ENCODE peak calls at places on chromosome 1, in seven cellular contexts. B, D, Y, U, W, K and J are unnamed samples.

GRCh38 chr1:6208723-6209660 is 3.1 kb downstream of the RNF207 start:
- DNase-seq in B (no peak), D (peak), Y (no peak), U (no peak), W (peak), K (peak), J (peak)

GRCh38 chr1:93605812-93606512 is 75.7 kb downstream of the BCAR3 start:
- DNase-seq in B (no peak), D (no peak), Y (peak), U (peak), W (no peak), K (no peak), J (no peak)

GRCh38 chr1:218683224-218683623 is 338.1 kb downstream of the TGFB2 start:
- DNase-seq in B (no peak), D (no peak), Y (no peak), U (no peak), W (no peak), K (no peak), J (no peak)

GRCh38 chr1:226784081-226785049 is 45.3 kb upstream of the ITPKB start:
- DNase-seq in B (no peak), D (no peak), Y (no peak), U (no peak), W (peak), K (no peak), J (no peak)

GRCh38 chr1:47568763-47569162 is 130.9 kb downstream of the FOXD2 start:
- DNase-seq in B (no peak), D (no peak), Y (no peak), U (no peak), W (no peak), K (no peak), J (no peak)

GRCh38 chr1:87852410-87853202 is 523.9 kb downstream of the LMO4 start:
- DNase-seq in B (no peak), D (no peak), Y (no peak), U (no peak), W (no peak), K (no peak), J (no peak)

GRCh38 chr1:205107327-205107726 is 14.5 kb downstream of the RBBP5 start:
- DNase-seq in B (no peak), D (no peak), Y (no peak), U (no peak), W (no peak), K (no peak), J (no peak)

GRCh38 chr1:205983925-205984725 is 19.1 kb downstream of the RAB7B start:
- DNase-seq in B (no peak), D (peak), Y (no peak), U (peak), W (peak), K (peak), J (peak)

GRCh38 chr1:21510113-21510493 is 880 bp downstream of the ALPL start:
- DNase-seq in B (no peak), D (no peak), Y (no peak), U (no peak), W (peak), K (peak), J (no peak)

GRCh38 chr1:160779662-160780397 is 16.1 kb upstream of the LY9 start:
- DNase-seq in B (no peak), D (no peak), Y (no peak), U (no peak), W (peak), K (peak), J (peak)
- TF ChIP-seq CTCF in B (peak), D (peak), Y (peak), U (peak), W (peak), K (peak), J (peak)

GRCh38 chr1:156384007-156384406 is 15.0 kb downstream of the RHBG start:
- DNase-seq in B (no peak), D (no peak), Y (no peak), U (no peak), W (no peak), K (no peak), J (no peak)

GRCh38 chr1:156386949-156387898 is 18.2 kb downstream of the RHBG start:
- DNase-seq in B (no peak), D (no peak), Y (no peak), U (no peak), W (no peak), K (no peak), J (no peak)

GRCh38 chr1:156386134-156386901 is 17.3 kb downstream of the RHBG start:
- DNase-seq in B (no peak), D (no peak), Y (no peak), U (no peak), W (no peak), K (no peak), J (no peak)

GRCh38 chr1:156384658-156385057 is 15.6 kb downstream of the RHBG start:
- DNase-seq in B (no peak), D (no peak), Y (no peak), U (no peak), W (no peak), K (no peak), J (no peak)

DNA sequence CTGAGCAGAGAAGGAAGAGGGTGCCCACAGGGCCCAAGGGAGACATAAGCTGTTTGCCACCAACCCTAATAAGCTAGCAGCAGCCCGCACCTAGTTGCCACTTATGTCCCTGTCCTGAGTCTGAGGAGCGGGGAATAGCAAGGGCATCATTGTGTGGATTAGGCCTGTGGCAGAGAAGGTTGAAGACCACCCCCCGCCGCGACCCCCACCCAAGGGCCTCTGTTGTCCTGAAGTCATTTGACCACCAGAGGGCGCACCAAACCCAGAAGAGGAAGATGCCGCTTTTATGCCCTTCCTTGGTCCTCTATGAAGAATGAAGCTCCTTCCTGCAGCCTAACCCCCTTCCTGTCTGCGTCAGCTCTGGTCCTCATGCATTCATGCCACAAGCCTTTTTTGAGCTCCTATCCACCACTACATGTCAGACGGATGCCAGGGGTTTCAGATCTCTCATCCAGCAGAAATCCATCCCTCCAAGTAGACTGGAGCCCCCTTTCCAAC is 16.6 kb downstream of the RHBG start:
- DNase-seq in B (no peak), D (peak), Y (peak), U (peak), W (peak), K (peak), J (peak)
- TF ChIP-seq CTCF in B (peak), D (peak), Y (peak), U (peak), W (peak), K (peak), J (peak)

GRCh38 chr1:28552482-28553228 is at the start of gene TRNAU1AP:
- DNase-seq in B (peak), D (peak), Y (peak), U (peak), W (peak), K (peak), J (peak)
- TF ChIP-seq CTCF in B (no peak), D (no peak), Y (no peak), U (no peak), W (no peak), K (peak), J (no peak)

GRCh38 chr1:109201123-109201703 is 12.5 kb upstream of the SARS1 start:
- DNase-seq in B (no peak), D (peak), Y (peak), U (peak), W (peak), K (peak), J (peak)
- TF ChIP-seq CTCF in B (no peak), D (peak), Y (peak), U (peak), W (peak), K (peak), J (peak)

DNA sequence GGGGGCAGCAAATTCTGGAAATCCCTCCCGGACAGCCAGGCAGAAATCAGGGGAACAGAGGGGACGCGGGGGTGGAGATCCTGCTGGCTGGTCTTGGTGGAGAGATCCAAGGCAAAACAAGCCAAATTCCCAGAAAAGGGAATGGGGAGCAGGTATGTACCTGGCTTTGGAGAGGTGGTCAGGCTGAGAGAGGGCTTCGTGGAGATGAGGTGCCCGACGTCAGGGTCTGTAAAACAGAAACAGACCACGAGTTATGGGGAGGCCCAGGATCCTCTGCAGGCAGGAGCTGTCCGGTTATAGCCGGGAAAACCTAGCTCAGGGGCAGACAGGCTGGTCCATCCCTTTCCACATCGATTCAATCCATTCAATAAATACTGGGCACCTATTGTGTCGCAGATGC is 4.4 kb downstream of the CLEC20A start:
- DNase-seq in B (no peak), D (no peak), Y (no peak), U (no peak), W (no peak), K (no peak), J (no peak)
- TF ChIP-seq CTCF in B (no peak), D (no peak), Y (no peak), U (no peak), W (no peak), K (no peak), J (no peak)

DNA sequence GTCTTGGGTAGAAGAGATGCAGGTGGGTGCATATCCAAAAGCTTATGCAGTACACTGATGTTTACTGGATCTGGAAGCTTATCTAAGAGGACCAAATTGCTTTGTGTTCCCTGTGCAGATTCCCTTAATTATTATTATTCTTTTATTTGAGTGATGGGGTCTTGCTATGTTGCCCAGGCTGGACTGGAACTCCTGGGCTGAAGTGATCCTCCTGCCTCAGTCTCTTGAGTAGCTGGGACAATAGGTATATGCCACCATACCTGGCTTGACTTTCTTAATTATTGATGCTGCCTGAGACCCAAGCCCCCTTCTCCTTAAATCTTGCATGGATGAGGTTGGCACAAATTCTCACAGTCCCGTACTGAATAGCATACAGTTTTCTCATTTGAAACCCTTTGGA is 83.0 kb downstream of the MACF1 start:
- DNase-seq in B (no peak), D (no peak), Y (no peak), U (no peak), W (no peak), K (no peak), J (no peak)
- TF ChIP-seq CTCF in B (no peak), D (no peak), Y (no peak), U (no peak), W (no peak), K (no peak), J (no peak)